ENCODE peak calls at places on chromosomes 3 and 15, in seven cellular contexts. B is HT-29; S is A172; G is mesothelial cell of epicardium; U is NCI-H69; H is activated naive CD8-positive, alpha-beta T cell treated with anti-CD3 and anti-CD28 coated beads, Interleukin-2, amount 10 ng/mL, durations not matched to agents 7 days and 5 days; P is naive thymus-derived CD8-positive, alpha-beta T cell. X is an unnamed sample.

GRCh38 chr3:102791641-102792589 is 357.1 kb downstream of the ZPLD1 start:
- DNase-seq in G (no peak), H (no peak), B (no peak), U (no peak), P (no peak), S (no peak), X (no peak)

GRCh38 chr3:46628980-46629379 is 16.7 kb downstream of the FAM240A start:
- DNase-seq in H (no peak), G (no peak), U (peak), S (no peak), B (peak), P (no peak), X (no peak)

GRCh38 chr3:195806916-195807231 is 4.9 kb downstream of the MUC4 start:
- DNase-seq in B (no peak), S (no peak), G (no peak), P (no peak), U (no peak), H (no peak), X (no peak)

GRCh38 chr15:57727031-57727430 is 20.5 kb downstream of the POLR2M start:
- DNase-seq in B (no peak), H (no peak), P (no peak), G (no peak), S (no peak), U (no peak), X (no peak)

GRCh38 chr3:114565201-114565600 is 271.4 kb downstream of the TIGIT start:
- DNase-seq in H (no peak), B (no peak), G (no peak), U (no peak), S (no peak), P (no peak), X (no peak)

GRCh38 chr3:14329842-14330241 is 72.6 kb upstream of the SLC6A6 start:
- DNase-seq in P (no peak), U (peak), B (no peak), G (no peak), S (no peak), H (no peak), X (no peak)

GRCh38 chr3:189143321-189143720 is 28.4 kb upstream of the TPRG1 start:
- DNase-seq in U (no peak), B (no peak), P (no peak), G (no peak), S (no peak), H (no peak), X (no peak)

GRCh38 chr3:100210777-100211145 is 50.0 kb upstream of the TBC1D23 start:
- DNase-seq in S (peak), P (no peak), U (peak), B (no peak), G (no peak), H (no peak), X (no peak)

GRCh38 chr3:106485802-106486201 is 617.0 kb upstream of the CBLB start:
- DNase-seq in G (no peak), H (no peak), S (no peak), U (peak), B (no peak), P (no peak), X (no peak)

GRCh38 chr3:195162033-195162669 is 108.8 kb downstream of the XXYLT1 start:
- DNase-seq in U (no peak), B (no peak), H (peak), S (no peak), P (no peak), G (no peak), X (no peak)

GRCh38 chr3:6326760-6327159 is 534.2 kb upstream of the GRM7 start:
- DNase-seq in G (no peak), S (no peak), U (no peak), H (no peak), P (no peak), B (no peak), X (no peak)

GRCh38 chr15:95825198-95825597 is 505.3 kb upstream of the NR2F2 start:
- DNase-seq in B (no peak), G (no peak), P (no peak), S (no peak), H (no peak), U (no peak), X (no peak)

GRCh38 chr3:140995881-140996280 is 54.2 kb downstream of the SLC25A36 start:
- DNase-seq in B (no peak), H (no peak), S (no peak), U (peak), G (no peak), P (no peak), X (no peak)

GRCh38 chr3:111733154-111733553 is 125.9 kb upstream of the PHLDB2 start:
- DNase-seq in B (no peak), G (no peak), U (no peak), S (no peak), P (no peak), H (no peak), X (no peak)

GRCh38 chr3:179348325-179349013 is 960 bp downstream of the MFN1 start:
- DNase-seq in H (no peak), G (no peak), P (no peak), S (no peak), U (no peak), B (peak), X (no peak)

GRCh38 chr3:20061331-20061730 is 21.1 kb downstream of the KAT2B start:
- DNase-seq in S (no peak), G (no peak), B (no peak), P (no peak), H (no peak), U (no peak), X (no peak)

GRCh38 chr15:70289191-70289955 is 191.7 kb upstream of the TLE3 start:
- DNase-seq in H (no peak), P (no peak), B (peak), G (no peak), S (no peak), U (peak), X (no peak)

GRCh38 chr3:11556851-11557644 is 86.7 kb downstream of the VGLL4 start:
- DNase-seq in P (no peak), H (no peak), S (no peak), B (no peak), U (peak), G (no peak), X (no peak)

GRCh38 chr15:27222479-27222878 is 251.5 kb downstream of the GABRG3 start:
- DNase-seq in U (no peak), H (no peak), G (no peak), S (no peak), P (no peak), B (no peak), X (no peak)

GRCh38 chr3:112519424-112520001 is 20.2 kb upstream of the BTLA start:
- DNase-seq in P (no peak), U (peak), B (peak), G (no peak), S (peak), H (no peak), X (no peak)

GRCh38 chr15:41336549-41336948 is 3.9 kb downstream of the NUSAP1 start:
- DNase-seq in S (no peak), H (no peak), B (no peak), G (no peak), U (no peak), P (no peak), X (no peak)

GRCh38 chr3:45655906-45656305 is 33.3 kb upstream of the SACM1L start:
- DNase-seq in P (no peak), S (no peak), U (no peak), B (no peak), H (no peak), G (no peak), X (no peak)

GRCh38 chr3:58308728-58309127 is 2.4 kb downstream of the HTD2 start:
- DNase-seq in B (no peak), U (peak), S (no peak), P (no peak), G (no peak), H (no peak), X (no peak)

GRCh38 chr15:85097706-85098105 is 116.0 kb downstream of the PDE8A start:
- DNase-seq in S (peak), H (no peak), B (no peak), G (no peak), U (no peak), P (no peak), X (no peak)

GRCh38 chr3:186687120-186687651 is 21.4 kb downstream of the HRG start:
- DNase-seq in U (no peak), H (no peak), P (no peak), S (no peak), G (no peak), B (no peak), X (no peak)

GRCh38 chr3:164222200-164222599 is 856.1 kb downstream of the SI start:
- DNase-seq in P (no peak), S (no peak), H (no peak), G (no peak), B (no peak), U (peak), X (no peak)

GRCh38 chr3:20321391-20322047 is 135.5 kb upstream of the SGO1 start:
- DNase-seq in S (no peak), U (no peak), P (no peak), H (no peak), B (no peak), G (no peak), X (peak)

GRCh38 chr3:102195198-102195948 is 239.4 kb upstream of the ZPLD1 start:
- DNase-seq in S (peak), P (no peak), U (peak), H (no peak), B (peak), G (no peak), X (no peak)